ENCODE peak calls at places on chromosomes 13 and 19, in nine cellular contexts. V is cardiac fibroblast, H is B cell, B is choroid plexus epithelial cell, U is astrocyte of the cerebellum, K is psoas muscle, Y is endothelial cell, A is stomach, X is fibroblast of mammary gland. P is an unnamed sample.

GRCh38 chr13:109760372-109760771 is 26.0 kb downstream of the IRS2 start:
- DNase-seq in V (no peak), H (no peak), B (no peak), U (no peak), K (no peak), Y (no peak), A (no peak), X (no peak), P (no peak)

GRCh38 chr19:54154603-54155345 is 4.7 kb downstream of the LENG1 start:
- DNase-seq in V (no peak), H (no peak), B (no peak), U (no peak), K (no peak), Y (no peak), A (no peak), X (peak; percentile 83), P (no peak)

GRCh38 chr19:4583961-4584669 is 24.6 kb upstream of the SEMA6B start:
- DNase-seq in V (peak; percentile 66), H (no peak), B (no peak), U (no peak), K (no peak), Y (peak; percentile 53), A (no peak), X (no peak), P (no peak)

GRCh38 chr13:83845121-83845520 is 37.2 kb downstream of the SLITRK1 start:
- DNase-seq in V (no peak), H (no peak), B (no peak), U (peak; percentile 6), K (no peak), Y (no peak), A (no peak), X (no peak), P (no peak)

GRCh38 chr13:99996177-99996705 is 14.7 kb downstream of the ZIC2 start:
- DNase-seq in V (no peak), H (peak; percentile 15), B (peak; percentile 72), U (no peak), K (no peak), Y (no peak), A (no peak), X (no peak), P (peak; percentile 15)

GRCh38 chr19:46926201-46927071 is 65.6 kb downstream of the ARHGAP35 start:
- DNase-seq in V (no peak), H (no peak), B (peak; percentile 58), U (no peak), K (no peak), Y (no peak), A (no peak), X (no peak), P (no peak)

GRCh38 chr13:25882732-25883357 is 169.0 kb downstream of the SHISA2 start:
- DNase-seq in V (no peak), H (no peak), B (peak; percentile 78), U (no peak), K (no peak), Y (no peak), A (no peak), X (no peak), P (no peak)

GRCh38 chr19:49488046-49488862 is 846 bp downstream of the RPL13A start:
- DNase-seq in V (no peak), H (peak; percentile 27), B (no peak), U (no peak), K (no peak), Y (no peak), A (no peak), X (no peak), P (no peak)

GRCh38 chr13:89574077-89574476 is 1773.4 kb upstream of the MIR17HG start:
- DNase-seq in V (no peak), H (no peak), B (no peak), U (no peak), K (no peak), Y (no peak), A (no peak), X (no peak), P (no peak)

GRCh38 chr13:89571676-89572075 is 1775.8 kb upstream of the MIR17HG start:
- DNase-seq in V (no peak), H (no peak), B (no peak), U (no peak), K (no peak), Y (no peak), A (no peak), X (no peak), P (no peak)

DNA sequence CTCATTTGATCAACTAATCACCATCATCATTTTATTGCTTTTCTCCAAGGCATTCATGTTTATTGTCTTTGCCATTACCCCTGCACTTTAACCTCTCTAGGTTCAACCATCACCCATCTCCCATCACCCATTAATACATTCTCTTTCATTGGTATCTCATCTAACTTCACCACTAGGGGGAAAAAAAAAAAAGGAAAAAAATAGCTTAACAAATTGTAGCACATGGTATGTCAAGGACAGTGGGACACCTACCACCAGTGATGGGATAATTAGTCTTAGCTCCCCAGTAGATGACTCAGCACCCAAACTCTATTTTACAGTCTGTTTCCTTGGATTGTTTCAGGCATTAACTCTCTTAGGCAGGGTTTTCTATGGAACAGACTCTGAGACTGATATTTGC is 1770.2 kb upstream of the MIR17HG start:
- DNase-seq in V (no peak), H (no peak), B (no peak), U (no peak), K (no peak), Y (no peak), A (no peak), X (no peak), P (no peak)
- TF ChIP-seq CTCF in V (no peak), H (no peak), B (no peak), U (no peak), K (no peak), Y (peak; percentile 60), A (no peak), X (no peak), P (no peak)

GRCh38 chr19:12546068-12546467 is 5.2 kb downstream of the ZNF564 start:
- DNase-seq in V (no peak), H (no peak), B (no peak), U (no peak), K (no peak), Y (no peak), A (no peak), X (no peak), P (no peak)

GRCh38 chr19:12544401-12544876 is 6.8 kb downstream of the ZNF564 start:
- DNase-seq in V (peak; percentile 74), H (no peak), B (peak; percentile 90), U (no peak), K (no peak), Y (no peak), A (no peak), X (peak; percentile 66), P (no peak)

GRCh38 chr19:12546903-12547302 is 4.4 kb downstream of the ZNF564 start:
- DNase-seq in V (no peak), H (no peak), B (no peak), U (no peak), K (no peak), Y (no peak), A (no peak), X (no peak), P (no peak)

GRCh38 chr19:12545267-12545666 is 6.0 kb downstream of the ZNF564 start:
- DNase-seq in V (no peak), H (no peak), B (no peak), U (no peak), K (no peak), Y (no peak), A (no peak), X (no peak), P (no peak)

DNA sequence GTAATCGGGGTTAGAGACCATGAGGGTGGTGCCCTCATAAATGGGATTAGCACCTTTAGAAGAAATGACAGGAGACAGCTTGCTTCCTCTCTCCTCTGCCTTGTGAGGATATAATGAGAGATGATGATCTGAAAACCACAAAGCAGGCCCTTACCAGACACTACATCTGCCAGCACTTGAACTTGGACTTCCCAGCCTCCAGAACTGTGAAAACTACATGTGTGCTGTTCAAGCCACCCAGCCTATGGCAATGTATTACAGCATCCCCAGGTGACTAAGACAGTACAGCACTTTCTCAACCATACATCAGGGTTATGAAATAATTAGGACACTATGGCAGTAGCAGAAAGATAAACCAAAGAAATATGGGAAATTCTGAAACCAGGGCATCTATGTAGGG is 7.4 kb downstream of the ZNF564 start:
- DNase-seq in V (peak; percentile 12), H (no peak), B (peak; percentile 61), U (no peak), K (no peak), Y (no peak), A (no peak), X (peak; percentile 51), P (no peak)
- TF ChIP-seq CTCF in V (no peak), H (no peak), B (no peak), U (no peak), K (no peak), Y (no peak), A (no peak), X (no peak), P (no peak)

DNA sequence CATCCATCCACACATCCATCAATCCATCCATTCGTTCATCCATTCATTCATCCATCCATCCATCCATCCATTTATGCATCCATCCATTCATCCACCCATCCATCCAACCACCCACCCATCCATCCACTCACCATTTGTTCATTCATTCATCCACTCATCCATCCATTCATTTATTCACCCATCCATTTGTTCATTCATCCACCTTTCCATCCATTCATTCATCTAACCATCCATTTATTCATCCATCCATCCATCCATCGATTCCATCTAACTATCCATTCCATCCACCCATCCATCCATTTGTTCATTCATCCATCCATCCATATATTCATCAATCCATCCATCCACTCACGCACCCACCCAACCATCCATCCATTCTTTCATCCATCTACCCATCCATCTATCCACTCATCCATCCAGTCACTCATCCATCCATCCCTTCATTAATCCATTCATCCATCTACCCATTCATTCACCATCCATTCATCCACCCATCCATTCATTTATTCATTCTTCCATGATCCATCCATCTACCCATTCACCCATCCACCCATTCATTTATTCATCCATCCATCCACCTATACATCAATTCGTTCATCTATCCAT is 225.0 kb downstream of the TUBA3C start:
- DNase-seq in V (no peak), H (no peak), B (no peak), U (no peak), K (no peak), Y (no peak), A (no peak), X (no peak), P (no peak)
- TF ChIP-seq CTCF in V (no peak), H (no peak), B (no peak), U (no peak), K (no peak), Y (no peak), A (no peak), X (no peak), P (no peak)

GRCh38 chr19:6769006-6769637 is 1.9 kb upstream of the SH2D3A start:
- DNase-seq in V (peak; percentile 52), H (peak; percentile 44), B (peak; percentile 56), U (no peak), K (no peak), Y (no peak), A (no peak), X (peak; percentile 20), P (no peak)

GRCh38 chr19:6772866-6773322 is 386 bp downstream of the VAV1 start:
- DNase-seq in V (no peak), H (no peak), B (no peak), U (no peak), K (no peak), Y (no peak), A (no peak), X (no peak), P (no peak)

GRCh38 chr19:6773323-6773931 is 919 bp downstream of the VAV1 start:
- DNase-seq in V (no peak), H (peak; percentile 66), B (no peak), U (no peak), K (peak; percentile 60), Y (no peak), A (peak; percentile 40), X (no peak), P (peak; percentile 69)

GRCh38 chr19:6774821-6775707 is 2.6 kb downstream of the VAV1 start:
- DNase-seq in V (peak; percentile 52), H (no peak), B (peak; percentile 28), U (no peak), K (no peak), Y (no peak), A (no peak), X (no peak), P (no peak)

GRCh38 chr19:6772028-6772865 is at the start of gene VAV1:
- DNase-seq in V (no peak), H (peak; percentile 93), B (no peak), U (no peak), K (peak; percentile 72), Y (no peak), A (peak; percentile 63), X (no peak), P (peak; percentile 92)
- TF ChIP-seq CTCF in V (no peak), H (peak; percentile 57), B (peak; percentile 21), U (peak; percentile 7), K (no peak), Y (no peak), A (no peak), X (no peak), P (peak; percentile 57)